ENCODE peak calls at places on chromosomes 12 and 14, in ten cellular contexts. T is neural progenitor cell; P is endodermal cell; V is fibroblast of lung; W is brain microvascular endothelial cell; F is bronchial epithelial cell; D is HepG2; Q is cardiac fibroblast; N is CD8-positive, alpha-beta T cell; L is IMR-90. A is an unnamed sample.

GRCh38 chr14:96507723-96508122 is 5.5 kb downstream of the PAPOLA start:
- DNase-seq in T (no peak), P (no peak), V (no peak), W (no peak), F (no peak), D (no peak), Q (no peak), N (no peak), L (no peak), A (no peak)

GRCh38 chr12:58309806-58310205 is 368.4 kb downstream of the ATP23 start:
- DNase-seq in T (no peak), P (no peak), V (no peak), W (no peak), F (peak), D (no peak), Q (peak), N (no peak), L (no peak), A (no peak)

GRCh38 chr14:81946808-81947798 is 413.4 kb upstream of the SEL1L start:
- DNase-seq in T (peak), P (no peak), V (no peak), W (no peak), F (peak), D (no peak), Q (no peak), N (no peak), L (no peak), A (no peak)

GRCh38 chr12:26994109-26994508 is 20.1 kb downstream of the TM7SF3 start:
- DNase-seq in T (no peak), P (no peak), V (no peak), W (no peak), F (no peak), D (no peak), Q (no peak), N (no peak), L (no peak), A (no peak)

GRCh38 chr14:65927871-65928270 is 515.3 kb downstream of the FUT8 start:
- DNase-seq in T (peak), P (peak), V (no peak), W (no peak), F (no peak), D (no peak), Q (no peak), N (peak), L (no peak), A (peak)

GRCh38 chr12:27541031-27541719 is 17.2 kb downstream of the PPFIBP1 start:
- DNase-seq in T (peak), P (peak), V (no peak), W (no peak), F (peak), D (no peak), Q (peak), N (no peak), L (no peak), A (no peak)

GRCh38 chr12:65170245-65170881 is 980 bp downstream of the LEMD3 start:
- DNase-seq in T (peak), P (peak), V (peak), W (peak), F (peak), D (peak), Q (peak), N (peak), L (peak), A (peak)

GRCh38 chr14:93086441-93087055 is 29.2 kb downstream of the ITPK1 start:
- DNase-seq in T (no peak), P (no peak), V (no peak), W (no peak), F (peak), D (no peak), Q (no peak), N (no peak), L (no peak), A (no peak)

GRCh38 chr12:53543539-53543938 is 36.3 kb upstream of the NPFF start:
- DNase-seq in T (peak), P (peak), V (peak), W (peak), F (peak), D (peak), Q (peak), N (peak), L (peak), A (no peak)

GRCh38 chr14:59022144-59022543 is 166.3 kb upstream of the DAAM1 start:
- DNase-seq in T (no peak), P (no peak), V (no peak), W (no peak), F (peak), D (no peak), Q (peak), N (no peak), L (no peak), A (no peak)

GRCh38 chr12:128323526-128323925 is 56.6 kb downstream of the TMEM132C start:
- DNase-seq in T (peak), P (peak), V (no peak), W (no peak), F (no peak), D (no peak), Q (no peak), N (no peak), L (no peak), A (no peak)

GRCh38 chr14:99854831-99855230 is 61.6 kb downstream of the EML1 start:
- DNase-seq in T (no peak), P (no peak), V (no peak), W (no peak), F (no peak), D (no peak), Q (no peak), N (no peak), L (no peak), A (no peak)

GRCh38 chr14:99853206-99853605 is 60.0 kb downstream of the EML1 start:
- DNase-seq in T (no peak), P (no peak), V (no peak), W (no peak), F (no peak), D (no peak), Q (no peak), N (no peak), L (no peak), A (no peak)

GRCh38 chr14:99857551-99857950 is 64.3 kb downstream of the EML1 start:
- DNase-seq in T (no peak), P (no peak), V (no peak), W (no peak), F (no peak), D (no peak), Q (no peak), N (no peak), L (no peak), A (no peak)

GRCh38 chr14:99850705-99851104 is 57.5 kb downstream of the EML1 start:
- DNase-seq in T (no peak), P (no peak), V (peak), W (no peak), F (no peak), D (no peak), Q (no peak), N (no peak), L (peak), A (no peak)

GRCh38 chr14:99855271-99855670 is 62.1 kb downstream of the EML1 start:
- DNase-seq in T (no peak), P (no peak), V (no peak), W (no peak), F (no peak), D (no peak), Q (no peak), N (no peak), L (no peak), A (no peak)
- TF ChIP-seq CTCF in T (no peak), P (no peak), V (no peak), W (no peak), F (no peak), D (no peak), Q (no peak), N (no peak), L (no peak), A (no peak)

DNA sequence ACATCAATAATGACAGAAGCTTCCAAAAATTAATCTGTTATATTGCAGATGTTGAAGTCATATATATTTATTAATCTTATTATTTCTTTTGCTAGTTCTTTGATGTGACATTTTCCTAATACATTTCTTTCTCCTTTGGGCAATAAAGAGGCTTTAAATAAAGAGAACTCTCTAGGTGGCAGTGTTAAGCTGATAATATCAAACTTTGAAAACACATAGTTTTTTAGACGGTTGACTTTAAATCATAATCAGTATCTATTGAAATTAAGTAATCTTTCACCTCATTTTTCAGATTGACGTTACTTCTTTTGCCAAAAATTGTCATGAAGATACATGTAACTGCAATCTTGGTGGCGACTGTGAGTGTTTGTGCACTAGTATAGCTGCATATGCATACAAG is 130.9 kb upstream of the PTPRQ start:
- DNase-seq in T (no peak), P (no peak), V (peak), W (no peak), F (peak), D (no peak), Q (peak), N (no peak), L (no peak), A (no peak)
- TF ChIP-seq CTCF in T (no peak), P (no peak), V (peak), W (no peak), F (peak), D (no peak), Q (no peak), N (no peak), L (peak), A (no peak)

DNA sequence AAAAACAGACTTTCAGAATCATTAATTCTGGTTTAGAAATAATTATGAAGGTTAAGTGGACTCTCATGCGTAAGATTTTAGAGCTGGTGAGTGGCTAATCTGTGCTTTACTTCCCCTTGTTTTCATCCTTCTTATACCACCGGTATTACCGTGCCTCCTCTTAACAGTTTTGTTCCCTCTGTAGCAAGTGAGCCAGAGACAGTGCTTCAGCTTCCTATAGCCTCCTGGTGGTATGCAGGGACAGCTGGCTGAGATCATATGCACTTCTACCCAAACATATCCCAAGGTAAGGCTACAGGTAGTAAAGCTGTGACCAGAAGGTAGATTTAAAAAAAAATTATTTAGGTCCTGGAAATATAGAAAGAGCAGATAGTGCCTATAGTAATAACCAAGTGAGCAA is 55.2 kb downstream of the PDE3A start:
- DNase-seq in T (peak), P (peak), V (no peak), W (no peak), F (no peak), D (no peak), Q (no peak), N (no peak), L (no peak), A (no peak)
- TF ChIP-seq CTCF in T (peak), P (peak), V (no peak), W (peak), F (no peak), D (no peak), Q (peak), N (no peak), L (no peak), A (no peak)

GRCh38 chr14:74573421-74574091 is 38.5 kb downstream of the LTBP2 start:
- DNase-seq in T (no peak), P (peak), V (no peak), W (no peak), F (peak), D (no peak), Q (no peak), N (no peak), L (no peak), A (no peak)
- TF ChIP-seq CTCF in T (peak), P (peak), V (no peak), W (peak), F (peak), D (no peak), Q (no peak), N (no peak), L (no peak), A (no peak)

A was measured in natural killer cell.